ENCODE peak calls at places on chromosomes 5 and 9, in seven cellular contexts. One of them, this sample, is unnamed.

GRCh38 chr5:95646569-95647330 is at the start of gene RFESD:
- DNase-seq in GM06990: peak; percentile 97
- DNase-seq in cardiac muscle cell: peak; percentile 98
- DNase-seq in epithelial cell of esophagus: peak; percentile 96
- DNase-seq in heart right ventricle: peak; percentile 97
- DNase-seq in astrocyte of the cerebellum: peak; percentile 80
- DNase-seq in CD8-positive, alpha-beta memory T cell: peak; percentile 94
- DNase-seq in this sample: peak; percentile 96

GRCh38 chr9:114247086-114247485 is 75.8 kb upstream of the ORM1 start:
- DNase-seq in GM06990: no peak
- DNase-seq in cardiac muscle cell: no peak
- DNase-seq in epithelial cell of esophagus: no peak
- DNase-seq in heart right ventricle: no peak
- DNase-seq in astrocyte of the cerebellum: no peak
- DNase-seq in CD8-positive, alpha-beta memory T cell: no peak
- DNase-seq in this sample: no peak

GRCh38 chr5:72525816-72526215 is 18.6 kb upstream of the ZNF366 start:
- DNase-seq in GM06990: no peak
- DNase-seq in cardiac muscle cell: peak; percentile 90
- DNase-seq in epithelial cell of esophagus: peak; percentile 85
- DNase-seq in heart right ventricle: no peak
- DNase-seq in astrocyte of the cerebellum: no peak
- DNase-seq in CD8-positive, alpha-beta memory T cell: no peak
- DNase-seq in this sample: no peak

GRCh38 chr5:76791461-76791860 is 27.4 kb upstream of the F2RL1 start:
- DNase-seq in GM06990: no peak
- DNase-seq in cardiac muscle cell: no peak
- DNase-seq in epithelial cell of esophagus: no peak
- DNase-seq in heart right ventricle: no peak
- DNase-seq in astrocyte of the cerebellum: no peak
- DNase-seq in CD8-positive, alpha-beta memory T cell: no peak
- DNase-seq in this sample: no peak

GRCh38 chr5:149641000-149641576 is 59.8 kb downstream of the ARHGEF37 start:
- DNase-seq in GM06990: no peak
- DNase-seq in cardiac muscle cell: peak; percentile 63
- DNase-seq in epithelial cell of esophagus: no peak
- DNase-seq in heart right ventricle: peak; percentile 76
- DNase-seq in astrocyte of the cerebellum: peak; percentile 12
- DNase-seq in CD8-positive, alpha-beta memory T cell: no peak
- DNase-seq in this sample: peak; percentile 78

GRCh38 chr5:149657324-149657723 is 72.8 kb upstream of the PPARGC1B start:
- DNase-seq in GM06990: no peak
- DNase-seq in cardiac muscle cell: no peak
- DNase-seq in epithelial cell of esophagus: no peak
- DNase-seq in heart right ventricle: no peak
- DNase-seq in astrocyte of the cerebellum: no peak
- DNase-seq in CD8-positive, alpha-beta memory T cell: no peak
- DNase-seq in this sample: no peak

GRCh38 chr5:174371600-174372094 is 326.1 kb downstream of the NSG2 start:
- DNase-seq in GM06990: no peak
- DNase-seq in cardiac muscle cell: no peak
- DNase-seq in epithelial cell of esophagus: no peak
- DNase-seq in heart right ventricle: no peak
- DNase-seq in astrocyte of the cerebellum: no peak
- DNase-seq in CD8-positive, alpha-beta memory T cell: no peak
- DNase-seq in this sample: no peak

GRCh38 chr5:141757402-141757801 is 75.4 kb upstream of the ARAP3 start:
- DNase-seq in GM06990: no peak
- DNase-seq in cardiac muscle cell: peak; percentile 60
- DNase-seq in epithelial cell of esophagus: peak; percentile 69
- DNase-seq in heart right ventricle: peak; percentile 23
- DNase-seq in astrocyte of the cerebellum: no peak
- DNase-seq in CD8-positive, alpha-beta memory T cell: no peak
- DNase-seq in this sample: no peak

DNA sequence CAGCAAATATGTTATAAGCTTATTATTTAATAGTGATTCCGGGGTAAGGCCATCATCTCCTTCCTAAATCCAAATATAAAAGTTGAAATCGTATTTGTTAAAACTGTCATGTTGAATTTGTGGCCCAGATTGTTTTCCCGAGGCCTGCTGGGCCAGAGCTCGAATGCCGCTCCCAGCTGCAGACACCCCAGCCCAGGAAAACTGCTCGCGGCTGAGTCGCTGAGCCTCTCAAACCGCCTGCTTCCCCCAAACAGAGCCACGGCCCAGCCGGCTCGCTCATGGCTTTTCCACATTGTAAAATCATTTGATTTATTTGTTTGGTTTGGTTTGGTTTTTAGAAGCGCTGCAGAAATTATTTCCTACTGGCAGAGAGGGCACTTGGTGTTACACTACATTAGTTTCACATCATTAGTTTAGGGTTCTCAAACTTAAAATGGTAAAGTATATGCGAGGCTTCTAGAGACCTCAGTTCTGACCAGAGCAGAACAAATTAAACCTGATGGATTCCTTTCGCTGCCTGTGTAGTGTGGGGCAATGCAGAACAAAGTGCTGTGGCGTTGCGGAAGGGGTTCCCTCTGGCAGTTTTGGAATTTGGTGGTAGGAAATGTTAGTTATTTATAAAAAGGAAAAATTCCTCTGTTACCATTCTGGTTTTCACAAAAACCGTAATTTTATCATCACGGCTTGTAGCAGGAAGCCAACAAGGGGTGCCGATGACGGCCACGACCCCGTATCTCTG is 156.5 kb upstream of the PITX1 start:
- DNase-seq in GM06990: no peak
- DNase-seq in cardiac muscle cell: no peak
- DNase-seq in epithelial cell of esophagus: no peak
- DNase-seq in heart right ventricle: no peak
- DNase-seq in astrocyte of the cerebellum: no peak
- DNase-seq in CD8-positive, alpha-beta memory T cell: no peak
- DNase-seq in this sample: no peak
- H3K4me3 ChIP-seq in GM06990: no peak overlapping the region
- H3K4me3 ChIP-seq in cardiac muscle cell: no peak overlapping the region
- H3K4me3 ChIP-seq in epithelial cell of esophagus: no peak overlapping the region
- H3K4me3 ChIP-seq in heart right ventricle: peak overlapping the region; percentile 52
- H3K4me3 ChIP-seq in astrocyte of the cerebellum: peak overlapping the region; percentile 34
- H3K4me3 ChIP-seq in CD8-positive, alpha-beta memory T cell: no peak overlapping the region
- H3K4me3 ChIP-seq in this sample: no peak overlapping the region

GRCh38 chr9:125631391-125632085 is 75.5 kb downstream of the MAPKAP1 start:
- DNase-seq in GM06990: peak; percentile 40
- DNase-seq in cardiac muscle cell: peak; percentile 75
- DNase-seq in epithelial cell of esophagus: peak; percentile 52
- DNase-seq in heart right ventricle: no peak
- DNase-seq in astrocyte of the cerebellum: peak; percentile 45
- DNase-seq in CD8-positive, alpha-beta memory T cell: no peak
- DNase-seq in this sample: peak; percentile 27

GRCh38 chr9:125632321-125633115 is 74.5 kb downstream of the MAPKAP1 start:
- DNase-seq in GM06990: peak; percentile 78
- DNase-seq in cardiac muscle cell: no peak
- DNase-seq in epithelial cell of esophagus: peak; percentile 83
- DNase-seq in heart right ventricle: no peak
- DNase-seq in astrocyte of the cerebellum: no peak
- DNase-seq in CD8-positive, alpha-beta memory T cell: no peak
- DNase-seq in this sample: no peak

GRCh38 chr9:125633116-125633743 is 73.8 kb downstream of the MAPKAP1 start:
- DNase-seq in GM06990: no peak
- DNase-seq in cardiac muscle cell: peak; percentile 17
- DNase-seq in epithelial cell of esophagus: peak; percentile 52
- DNase-seq in heart right ventricle: no peak
- DNase-seq in astrocyte of the cerebellum: no peak
- DNase-seq in CD8-positive, alpha-beta memory T cell: no peak
- DNase-seq in this sample: peak; percentile 95

GRCh38 chr9:125635888-125636287 is 71.1 kb downstream of the MAPKAP1 start:
- DNase-seq in GM06990: no peak
- DNase-seq in cardiac muscle cell: no peak
- DNase-seq in epithelial cell of esophagus: no peak
- DNase-seq in heart right ventricle: no peak
- DNase-seq in astrocyte of the cerebellum: no peak
- DNase-seq in CD8-positive, alpha-beta memory T cell: no peak
- DNase-seq in this sample: no peak

DNA sequence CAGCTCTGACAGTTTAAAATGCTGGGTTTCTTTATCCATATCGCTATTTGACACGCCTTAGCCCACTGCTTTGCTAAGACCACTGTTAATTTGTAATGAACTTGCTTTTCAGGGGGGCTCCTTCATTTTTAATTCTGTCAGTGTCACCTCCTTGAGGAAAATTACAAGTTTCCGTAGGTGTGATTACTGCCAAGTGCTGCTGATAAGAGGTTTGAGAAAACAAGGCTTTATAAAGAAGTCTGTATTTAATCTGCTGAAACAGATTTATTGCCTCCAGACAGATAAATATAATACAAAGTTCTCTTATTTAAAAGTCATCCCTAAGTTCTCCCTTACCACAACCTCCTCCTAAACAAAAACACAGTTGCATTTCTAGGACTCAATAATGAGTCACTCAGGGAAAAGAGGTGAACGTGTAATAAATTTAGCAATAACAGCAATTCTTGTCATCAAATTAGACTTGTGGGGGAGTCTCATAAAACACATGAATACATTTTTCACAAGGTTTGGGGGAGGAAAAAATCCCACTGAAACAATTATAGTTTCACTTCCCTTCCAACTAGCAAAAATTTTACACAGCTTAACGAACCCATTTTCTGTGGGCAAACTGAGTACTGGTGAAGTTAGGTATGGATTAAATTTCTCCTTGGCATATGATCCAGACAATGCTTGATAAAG is 72.8 kb downstream of the MAPKAP1 start:
- DNase-seq in GM06990: peak; percentile 70
- DNase-seq in cardiac muscle cell: peak; percentile 48
- DNase-seq in epithelial cell of esophagus: peak; percentile 49
- DNase-seq in heart right ventricle: no peak
- DNase-seq in astrocyte of the cerebellum: no peak
- DNase-seq in CD8-positive, alpha-beta memory T cell: no peak
- DNase-seq in this sample: no peak
- H3K4me3 ChIP-seq in GM06990: no peak overlapping the region
- H3K4me3 ChIP-seq in cardiac muscle cell: no peak overlapping the region
- H3K4me3 ChIP-seq in epithelial cell of esophagus: no peak overlapping the region
- H3K4me3 ChIP-seq in heart right ventricle: no peak overlapping the region
- H3K4me3 ChIP-seq in astrocyte of the cerebellum: no peak overlapping the region
- H3K4me3 ChIP-seq in CD8-positive, alpha-beta memory T cell: no peak overlapping the region
- H3K4me3 ChIP-seq in this sample: no peak overlapping the region

GRCh38 chr9:137030931-137031527 is 859 bp downstream of the FUT7 start:
- DNase-seq in GM06990: no peak
- DNase-seq in cardiac muscle cell: no peak
- DNase-seq in epithelial cell of esophagus: no peak
- DNase-seq in heart right ventricle: no peak
- DNase-seq in astrocyte of the cerebellum: no peak
- DNase-seq in CD8-positive, alpha-beta memory T cell: no peak
- DNase-seq in this sample: no peak

GRCh38 chr9:137029058-137029922 is 1.3 kb upstream of the ABCA2 start:
- DNase-seq in GM06990: peak; percentile 82
- DNase-seq in cardiac muscle cell: peak; percentile 67
- DNase-seq in epithelial cell of esophagus: peak; percentile 59
- DNase-seq in heart right ventricle: peak; percentile 78
- DNase-seq in astrocyte of the cerebellum: no peak
- DNase-seq in CD8-positive, alpha-beta memory T cell: peak; percentile 70
- DNase-seq in this sample: no peak

GRCh38 chr9:137030528-137030927 is 1.4 kb downstream of the FUT7 start:
- DNase-seq in GM06990: peak; percentile 81
- DNase-seq in cardiac muscle cell: peak; percentile 28
- DNase-seq in epithelial cell of esophagus: no peak
- DNase-seq in heart right ventricle: no peak
- DNase-seq in astrocyte of the cerebellum: no peak
- DNase-seq in CD8-positive, alpha-beta memory T cell: peak; percentile 38
- DNase-seq in this sample: no peak

GRCh38 chr9:137028281-137029057 is 432 bp upstream of the ABCA2 start:
- DNase-seq in GM06990: peak; percentile 70
- DNase-seq in cardiac muscle cell: peak; percentile 30
- DNase-seq in epithelial cell of esophagus: peak; percentile 67
- DNase-seq in heart right ventricle: peak; percentile 54
- DNase-seq in astrocyte of the cerebellum: no peak
- DNase-seq in CD8-positive, alpha-beta memory T cell: peak; percentile 70
- DNase-seq in this sample: no peak

DNA sequence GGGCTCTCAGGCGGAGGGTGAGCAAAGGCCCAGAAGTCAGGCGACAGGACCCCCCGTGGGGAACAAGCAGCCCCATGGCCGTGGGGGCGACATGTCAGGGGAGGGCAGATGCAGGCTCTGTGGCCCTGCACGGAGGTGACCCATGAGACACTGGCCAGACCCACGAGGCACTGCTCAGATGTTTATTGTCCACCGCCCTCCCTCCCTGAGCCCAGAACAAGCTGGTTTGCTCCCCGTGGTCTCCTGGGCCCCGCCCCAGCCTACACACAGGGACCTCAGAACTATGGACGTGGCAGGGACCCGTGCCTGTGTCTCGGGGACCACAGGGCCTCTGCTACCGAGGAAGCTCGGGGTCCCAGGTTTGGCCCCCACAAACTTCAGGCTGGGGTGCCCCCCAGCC is 1.9 kb downstream of the FUT7 start:
- DNase-seq in GM06990: peak; percentile 48
- DNase-seq in cardiac muscle cell: no peak
- DNase-seq in epithelial cell of esophagus: no peak
- DNase-seq in heart right ventricle: no peak
- DNase-seq in astrocyte of the cerebellum: no peak
- DNase-seq in CD8-positive, alpha-beta memory T cell: no peak
- DNase-seq in this sample: no peak
- H3K4me3 ChIP-seq in GM06990: peak overlapping the region; percentile 43
- H3K4me3 ChIP-seq in cardiac muscle cell: no peak overlapping the region
- H3K4me3 ChIP-seq in epithelial cell of esophagus: no peak overlapping the region
- H3K4me3 ChIP-seq in heart right ventricle: peak overlapping the region; percentile 68
- H3K4me3 ChIP-seq in astrocyte of the cerebellum: no peak overlapping the region
- H3K4me3 ChIP-seq in CD8-positive, alpha-beta memory T cell: peak overlapping the region; percentile 74
- H3K4me3 ChIP-seq in this sample: no peak overlapping the region

GRCh38 chr5:80757290-80757689 is 102.5 kb upstream of the DHFR start:
- DNase-seq in GM06990: no peak
- DNase-seq in cardiac muscle cell: no peak
- DNase-seq in epithelial cell of esophagus: no peak
- DNase-seq in heart right ventricle: no peak
- DNase-seq in astrocyte of the cerebellum: no peak
- DNase-seq in CD8-positive, alpha-beta memory T cell: no peak
- DNase-seq in this sample: no peak

GRCh38 chr5:80754900-80755299 is 100.1 kb upstream of the DHFR start:
- DNase-seq in GM06990: peak; percentile 26
- DNase-seq in cardiac muscle cell: no peak
- DNase-seq in epithelial cell of esophagus: no peak
- DNase-seq in heart right ventricle: peak; percentile 15
- DNase-seq in astrocyte of the cerebellum: no peak
- DNase-seq in CD8-positive, alpha-beta memory T cell: no peak
- DNase-seq in this sample: no peak

GRCh38 chr5:80755634-80756033 is 100.9 kb upstream of the DHFR start:
- DNase-seq in GM06990: peak; percentile 58
- DNase-seq in cardiac muscle cell: no peak
- DNase-seq in epithelial cell of esophagus: no peak
- DNase-seq in heart right ventricle: no peak
- DNase-seq in astrocyte of the cerebellum: no peak
- DNase-seq in CD8-positive, alpha-beta memory T cell: no peak
- DNase-seq in this sample: no peak

GRCh38 chr5:80753712-80754111 is 98.9 kb upstream of the DHFR start:
- DNase-seq in GM06990: no peak
- DNase-seq in cardiac muscle cell: no peak
- DNase-seq in epithelial cell of esophagus: no peak
- DNase-seq in heart right ventricle: no peak
- DNase-seq in astrocyte of the cerebellum: no peak
- DNase-seq in CD8-positive, alpha-beta memory T cell: no peak
- DNase-seq in this sample: no peak

DNA sequence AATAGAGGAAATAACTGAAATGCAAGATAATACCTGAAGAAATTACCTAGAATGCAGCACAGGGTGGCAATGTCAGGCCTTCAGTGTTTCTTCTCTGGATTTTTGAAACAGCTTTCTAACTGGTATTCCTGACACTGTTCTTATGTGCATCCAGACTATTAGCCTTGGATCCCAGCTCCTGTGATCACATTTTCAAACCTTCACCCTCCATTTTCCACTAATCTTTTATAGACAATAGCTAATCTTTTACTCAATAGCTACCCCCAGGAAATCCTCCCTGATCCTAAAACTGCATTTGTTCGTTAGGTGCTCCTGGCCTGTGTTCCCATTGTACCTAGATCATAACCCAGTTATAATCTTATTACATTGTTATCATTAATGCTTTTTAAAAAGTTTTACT is 101.5 kb upstream of the DHFR start:
- DNase-seq in GM06990: no peak
- DNase-seq in cardiac muscle cell: no peak
- DNase-seq in epithelial cell of esophagus: no peak
- DNase-seq in heart right ventricle: no peak
- DNase-seq in astrocyte of the cerebellum: no peak
- DNase-seq in CD8-positive, alpha-beta memory T cell: no peak
- DNase-seq in this sample: no peak
- H3K4me3 ChIP-seq in GM06990: no peak overlapping the region
- H3K4me3 ChIP-seq in cardiac muscle cell: no peak overlapping the region
- H3K4me3 ChIP-seq in epithelial cell of esophagus: no peak overlapping the region
- H3K4me3 ChIP-seq in heart right ventricle: no peak overlapping the region
- H3K4me3 ChIP-seq in astrocyte of the cerebellum: no peak overlapping the region
- H3K4me3 ChIP-seq in CD8-positive, alpha-beta memory T cell: no peak overlapping the region
- H3K4me3 ChIP-seq in this sample: no peak overlapping the region

This sample was measured in LNCaP clone FGC.